ENCODE peak calls at places on chromosome 14, in four cellular contexts. One of them, this sample, is unnamed.

GRCh38 chr14:76237349-76237990 is 85.7 kb downstream of the GPATCH2L start:
- DNase-seq in A549: no peak
- DNase-seq in central memory CD4-positive, alpha-beta T cell: no peak
- DNase-seq in stimulated activated CD4-positive, alpha-beta T cell treated with anti-CD3 and anti-CD28 coated beads, Interleukin-12 subunit alpha, Interleukin-12 subunit beta, amount 100 ng/mL, for 24 hours: no peak
- DNase-seq in this sample: no peak

GRCh38 chr14:96079066-96079465 is 39.9 kb downstream of the C14orf132 start:
- DNase-seq in stimulated activated CD4-positive, alpha-beta T cell treated with anti-CD3 and anti-CD28 coated beads, Interleukin-12 subunit alpha, Interleukin-12 subunit beta, amount 100 ng/mL, for 24 hours: no peak
- DNase-seq in central memory CD4-positive, alpha-beta T cell: no peak
- DNase-seq in A549: no peak
- DNase-seq in this sample: no peak

GRCh38 chr14:42149609-42150261 is 543.1 kb downstream of the LRFN5 start:
- DNase-seq in central memory CD4-positive, alpha-beta T cell: no peak
- DNase-seq in A549: no peak
- DNase-seq in stimulated activated CD4-positive, alpha-beta T cell treated with anti-CD3 and anti-CD28 coated beads, Interleukin-12 subunit alpha, Interleukin-12 subunit beta, amount 100 ng/mL, for 24 hours: no peak
- DNase-seq in this sample: no peak

GRCh38 chr14:76901171-76902055 is 75.2 kb downstream of the LRRC74A start:
- DNase-seq in A549: no peak
- DNase-seq in central memory CD4-positive, alpha-beta T cell: no peak
- DNase-seq in stimulated activated CD4-positive, alpha-beta T cell treated with anti-CD3 and anti-CD28 coated beads, Interleukin-12 subunit alpha, Interleukin-12 subunit beta, amount 100 ng/mL, for 24 hours: no peak
- DNase-seq in this sample: no peak

GRCh38 chr14:96783306-96784224 is 13.6 kb upstream of the VRK1 start:
- DNase-seq in stimulated activated CD4-positive, alpha-beta T cell treated with anti-CD3 and anti-CD28 coated beads, Interleukin-12 subunit alpha, Interleukin-12 subunit beta, amount 100 ng/mL, for 24 hours: no peak
- DNase-seq in A549: no peak
- DNase-seq in central memory CD4-positive, alpha-beta T cell: no peak
- DNase-seq in this sample: no peak

GRCh38 chr14:77372304-77372841 is 4.5 kb downstream of the TMED8 start:
- DNase-seq in central memory CD4-positive, alpha-beta T cell: peak; percentile 24
- DNase-seq in A549: no peak
- DNase-seq in stimulated activated CD4-positive, alpha-beta T cell treated with anti-CD3 and anti-CD28 coated beads, Interleukin-12 subunit alpha, Interleukin-12 subunit beta, amount 100 ng/mL, for 24 hours: no peak
- DNase-seq in this sample: no peak

GRCh38 chr14:103007555-103007954 is 49.8 kb downstream of the CDC42BPB start:
- DNase-seq in central memory CD4-positive, alpha-beta T cell: no peak
- DNase-seq in stimulated activated CD4-positive, alpha-beta T cell treated with anti-CD3 and anti-CD28 coated beads, Interleukin-12 subunit alpha, Interleukin-12 subunit beta, amount 100 ng/mL, for 24 hours: no peak
- DNase-seq in A549: no peak
- DNase-seq in this sample: no peak

GRCh38 chr14:58987601-58988000 is 200.9 kb upstream of the DAAM1 start:
- DNase-seq in A549: no peak
- DNase-seq in stimulated activated CD4-positive, alpha-beta T cell treated with anti-CD3 and anti-CD28 coated beads, Interleukin-12 subunit alpha, Interleukin-12 subunit beta, amount 100 ng/mL, for 24 hours: no peak
- DNase-seq in central memory CD4-positive, alpha-beta T cell: no peak
- DNase-seq in this sample: no peak

GRCh38 chr14:68951051-68951797 is 27.9 kb downstream of the ACTN1 start:
- DNase-seq in central memory CD4-positive, alpha-beta T cell: no peak
- DNase-seq in A549: peak; percentile 80
- DNase-seq in stimulated activated CD4-positive, alpha-beta T cell treated with anti-CD3 and anti-CD28 coated beads, Interleukin-12 subunit alpha, Interleukin-12 subunit beta, amount 100 ng/mL, for 24 hours: no peak
- DNase-seq in this sample: no peak